ENCODE peak calls at places on chromosomes 4 and X, in six cellular contexts. T, N, L, X, A and M are unnamed samples.

GRCh38 chrX:122934131-122934530 is 249.9 kb upstream of the GRIA3 start:
- DNase-seq in X (no peak), A (no peak), N (no peak), L (no peak), T (no peak), M (no peak)

GRCh38 chr4:106898621-106899230 is 137.4 kb downstream of the DKK2 start:
- DNase-seq in X (no peak), L (peak), A (peak), T (peak), N (peak), M (no peak)

GRCh38 chrX:114959729-114960128 is 57.7 kb downstream of the IL13RA2 start:
- DNase-seq in L (peak), T (no peak), A (peak), N (no peak), X (no peak), M (no peak)

GRCh38 chrX:38939067-38939466 is 137.8 kb downstream of the MID1IP1 start:
- DNase-seq in A (no peak), X (no peak), L (peak), T (no peak), N (no peak), M (no peak)

GRCh38 chr4:46389301-46389761 is 597 bp downstream of the GABRA2 start:
- DNase-seq in L (no peak), A (peak), X (peak), N (no peak), T (peak), M (no peak)

GRCh38 chr4:87270144-87270543 is 49.7 kb upstream of the KLHL8 start:
- DNase-seq in A (peak), T (peak), L (peak), X (no peak), N (peak), M (no peak)

GRCh38 chrX:107537815-107538214 is 88.4 kb downstream of the FRMPD3 start:
- DNase-seq in A (peak), T (peak), X (no peak), N (peak), L (peak), M (no peak)

GRCh38 chr4:40949701-40950100 is 199.9 kb downstream of the NSUN7 start:
- DNase-seq in N (no peak), A (no peak), L (no peak), X (no peak), T (no peak), M (no peak)

GRCh38 chr4:10554694-10555093 is 97.5 kb upstream of the ZNF518B start:
- DNase-seq in N (peak), L (peak), X (no peak), A (peak), T (peak), M (no peak)

GRCh38 chr4:71593306-71593705 is 190.6 kb downstream of the GC start:
- DNase-seq in T (no peak), N (no peak), A (no peak), X (no peak), L (no peak), M (no peak)

GRCh38 chr4:17597517-17597916 is 16.9 kb upstream of the MED28 start:
- DNase-seq in L (no peak), X (no peak), T (no peak), A (no peak), N (peak), M (no peak)
- TF ChIP-seq CTCF in L (no peak), X (no peak), T (peak), A (peak), N (peak), M (peak)

GRCh38 chr4:129220254-129220653 is 124.3 kb downstream of the C4orf33 start:
- DNase-seq in X (no peak), N (no peak), A (no peak), T (no peak), L (no peak), M (no peak)
- TF ChIP-seq CTCF in X (no peak), N (no peak), A (no peak), T (no peak), L (no peak), M (no peak)

DNA sequence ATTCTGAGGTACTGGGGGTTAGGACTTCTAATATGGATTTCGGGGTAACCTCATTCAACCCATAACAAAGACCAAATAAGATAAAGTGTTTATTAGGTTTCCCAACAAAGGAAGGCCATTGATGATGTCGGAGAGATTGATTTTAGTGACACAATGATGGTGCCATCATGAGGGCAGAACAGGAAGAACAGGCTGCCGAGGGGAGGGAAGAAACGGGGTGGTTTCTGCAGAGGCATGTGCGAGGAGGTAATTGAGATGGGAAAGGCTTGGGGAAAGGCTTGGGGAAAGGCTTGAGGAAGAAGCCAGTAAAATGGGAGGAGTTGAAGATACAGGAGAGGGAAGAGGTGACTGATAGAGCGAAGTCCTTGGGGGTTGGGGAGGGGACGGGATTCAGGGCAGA is 6.2 kb downstream of the HPSE start:
- DNase-seq in N (no peak), A (peak), X (no peak), L (no peak), T (no peak), M (no peak)
- TF ChIP-seq CTCF in N (no peak), A (peak), X (no peak), L (no peak), T (peak), M (peak)

GRCh38 chr4:137495578-137495977 is 36.7 kb downstream of the PCDH18 start:
- DNase-seq in N (no peak), L (no peak), X (no peak), T (no peak), A (no peak), M (no peak)
- TF ChIP-seq CTCF in N (no peak), L (no peak), X (no peak), T (no peak), A (no peak), M (no peak)

GRCh38 chrX:13345037-13345436 is 25.2 kb upstream of the ATXN3L start:
- DNase-seq in L (no peak), T (no peak), N (no peak), A (no peak), X (no peak), M (no peak)

GRCh38 chrX:13338985-13339384 is 19.1 kb upstream of the ATXN3L start:
- DNase-seq in X (no peak), T (no peak), A (no peak), L (peak), N (no peak), M (no peak)

GRCh38 chrX:13339607-13340006 is 19.8 kb upstream of the ATXN3L start:
- DNase-seq in X (no peak), A (no peak), L (no peak), T (no peak), N (no peak), M (no peak)

GRCh38 chrX:13340182-13340791 is 20.4 kb upstream of the ATXN3L start:
- DNase-seq in L (no peak), T (no peak), N (no peak), X (no peak), A (peak), M (no peak)

DNA sequence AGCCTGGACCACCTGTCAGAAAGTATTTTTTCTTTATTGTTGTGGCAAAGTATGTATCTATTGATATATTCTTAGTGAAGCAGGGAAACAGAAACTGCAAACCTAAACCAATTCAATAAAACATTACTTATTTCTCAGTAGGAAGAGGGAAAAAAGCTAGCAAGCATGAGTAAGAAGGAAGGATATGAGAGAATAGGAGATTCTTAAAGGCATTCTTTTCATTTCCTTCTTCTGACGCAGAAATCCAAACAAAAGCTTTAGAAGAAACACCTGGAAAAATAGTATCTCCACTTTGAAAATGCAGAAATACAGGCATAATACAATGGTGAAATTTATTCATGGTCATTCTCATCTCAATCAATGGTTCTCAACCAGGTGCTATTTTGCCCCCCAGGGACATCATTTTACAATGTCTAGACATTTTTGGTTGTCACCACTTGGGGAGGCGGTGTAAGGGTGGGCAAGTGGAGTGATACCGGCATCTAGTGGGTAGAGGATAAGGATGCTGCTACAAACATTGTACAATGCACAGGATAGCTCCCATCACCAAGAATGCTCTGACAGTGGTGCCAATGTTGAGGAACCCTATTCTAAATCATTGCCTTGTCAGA is 21.7 kb upstream of the ATXN3L start:
- DNase-seq in N (no peak), T (no peak), L (peak), A (no peak), X (no peak), M (no peak)
- TF ChIP-seq CTCF in N (no peak), T (no peak), L (no peak), A (no peak), X (no peak), M (no peak)

GRCh38 chrX:8845060-8845459 is 43.9 kb upstream of the FAM9A start:
- DNase-seq in X (no peak), A (no peak), T (no peak), N (no peak), L (peak), M (no peak)
- TF ChIP-seq CTCF in X (no peak), A (no peak), T (no peak), N (no peak), L (peak), M (no peak)

GRCh38 chrX:152530967-152531366 is 79.9 kb upstream of the GABRA3 start:
- DNase-seq in N (no peak), T (no peak), X (no peak), L (no peak), A (no peak), M (no peak)
- TF ChIP-seq CTCF in N (no peak), T (no peak), X (no peak), L (no peak), A (no peak), M (no peak)

GRCh38 chr4:73129319-73129718 is 59.8 kb upstream of the COX18 start:
- DNase-seq in X (no peak), T (no peak), N (no peak), L (no peak), A (no peak), M (no peak)

GRCh38 chr4:73133784-73134183 is 64.3 kb upstream of the COX18 start:
- DNase-seq in A (no peak), L (no peak), N (no peak), T (no peak), X (no peak), M (no peak)

GRCh38 chr4:73131281-73131680 is 61.8 kb upstream of the COX18 start:
- DNase-seq in T (no peak), N (no peak), L (no peak), A (no peak), X (no peak), M (no peak)

GRCh38 chr4:73127839-73128448 is 58.4 kb upstream of the COX18 start:
- DNase-seq in T (no peak), X (no peak), L (peak), A (peak), N (no peak), M (no peak)
- TF ChIP-seq CTCF in T (peak), X (peak), L (no peak), A (peak), N (no peak), M (peak)